ENCODE peak calls at places on chromosome 4, in seven cellular contexts. One of them, this sample, is unnamed.
A peak's percentile ranks its signal among the peaks of the same experiment; 100 is the strongest.

GRCh38 chr4:184201179-184201578 is 16.5 kb downstream of the ENPP6 start:
- DNase-seq in skeletal muscle cell: no peak
- DNase-seq in activated CD8-positive, alpha-beta memory T cell treated with anti-CD3 and anti-CD28 coated beads for 48 hours: no peak
- DNase-seq in SW 1271: no peak
- DNase-seq in nucleus accumbens: no peak
- DNase-seq in HL-60: no peak
- DNase-seq in ascending aorta: no peak
- DNase-seq in this sample: no peak

GRCh38 chr4:87051121-87051713 is 116.4 kb downstream of the AFF1 start:
- DNase-seq in skeletal muscle cell: no peak
- DNase-seq in activated CD8-positive, alpha-beta memory T cell treated with anti-CD3 and anti-CD28 coated beads for 48 hours: no peak
- DNase-seq in SW 1271: no peak
- DNase-seq in nucleus accumbens: no peak
- DNase-seq in HL-60: no peak
- DNase-seq in ascending aorta: no peak
- DNase-seq in this sample: no peak

GRCh38 chr4:186651624-186652023 is 72.0 kb downstream of the FAT1 start:
- DNase-seq in skeletal muscle cell: no peak
- DNase-seq in activated CD8-positive, alpha-beta memory T cell treated with anti-CD3 and anti-CD28 coated beads for 48 hours: no peak
- DNase-seq in SW 1271: no peak
- DNase-seq in nucleus accumbens: peak; percentile 62
- DNase-seq in HL-60: no peak
- DNase-seq in ascending aorta: peak; percentile 24
- DNase-seq in this sample: peak; percentile 73

GRCh38 chr4:66266035-66266434 is 595.7 kb upstream of the EPHA5 start:
- DNase-seq in skeletal muscle cell: no peak
- DNase-seq in activated CD8-positive, alpha-beta memory T cell treated with anti-CD3 and anti-CD28 coated beads for 48 hours: no peak
- DNase-seq in SW 1271: no peak
- DNase-seq in nucleus accumbens: no peak
- DNase-seq in HL-60: no peak
- DNase-seq in ascending aorta: no peak
- DNase-seq in this sample: no peak

GRCh38 chr4:163404570-163404969 is 60.9 kb downstream of the NPY5R start:
- DNase-seq in skeletal muscle cell: no peak
- DNase-seq in activated CD8-positive, alpha-beta memory T cell treated with anti-CD3 and anti-CD28 coated beads for 48 hours: no peak
- DNase-seq in SW 1271: no peak
- DNase-seq in nucleus accumbens: no peak
- DNase-seq in HL-60: no peak
- DNase-seq in ascending aorta: no peak
- DNase-seq in this sample: no peak

GRCh38 chr4:6767341-6767724 is 15.2 kb upstream of the KIAA0232 start:
- DNase-seq in skeletal muscle cell: no peak
- DNase-seq in activated CD8-positive, alpha-beta memory T cell treated with anti-CD3 and anti-CD28 coated beads for 48 hours: no peak
- DNase-seq in SW 1271: no peak
- DNase-seq in nucleus accumbens: no peak
- DNase-seq in HL-60: no peak
- DNase-seq in ascending aorta: no peak
- DNase-seq in this sample: no peak

GRCh38 chr4:91830681-91831395 is 472.9 kb upstream of the GRID2 start:
- DNase-seq in skeletal muscle cell: no peak
- DNase-seq in activated CD8-positive, alpha-beta memory T cell treated with anti-CD3 and anti-CD28 coated beads for 48 hours: no peak
- DNase-seq in SW 1271: no peak
- DNase-seq in nucleus accumbens: no peak
- DNase-seq in HL-60: no peak
- DNase-seq in ascending aorta: no peak
- DNase-seq in this sample: no peak

GRCh38 chr4:94127707-94128328 is 79.8 kb upstream of the SMARCAD1 start:
- DNase-seq in skeletal muscle cell: peak; percentile 1
- DNase-seq in activated CD8-positive, alpha-beta memory T cell treated with anti-CD3 and anti-CD28 coated beads for 48 hours: no peak
- DNase-seq in SW 1271: peak; percentile 3
- DNase-seq in nucleus accumbens: no peak
- DNase-seq in HL-60: no peak
- DNase-seq in ascending aorta: no peak
- DNase-seq in this sample: no peak

GRCh38 chr4:74055096-74055495 is 16.6 kb upstream of the CXCL3 start:
- DNase-seq in skeletal muscle cell: no peak
- DNase-seq in activated CD8-positive, alpha-beta memory T cell treated with anti-CD3 and anti-CD28 coated beads for 48 hours: no peak
- DNase-seq in SW 1271: no peak
- DNase-seq in nucleus accumbens: no peak
- DNase-seq in HL-60: no peak
- DNase-seq in ascending aorta: no peak
- DNase-seq in this sample: no peak

GRCh38 chr4:28490669-28491068 is 1630.0 kb downstream of the STIM2 start:
- DNase-seq in skeletal muscle cell: peak; percentile 14
- DNase-seq in activated CD8-positive, alpha-beta memory T cell treated with anti-CD3 and anti-CD28 coated beads for 48 hours: no peak
- DNase-seq in SW 1271: no peak
- DNase-seq in nucleus accumbens: no peak
- DNase-seq in HL-60: no peak
- DNase-seq in ascending aorta: no peak
- DNase-seq in this sample: no peak

GRCh38 chr4:142687547-142688275 is 158.4 kb downstream of the INPP4B start:
- DNase-seq in skeletal muscle cell: no peak
- DNase-seq in activated CD8-positive, alpha-beta memory T cell treated with anti-CD3 and anti-CD28 coated beads for 48 hours: no peak
- DNase-seq in SW 1271: no peak
- DNase-seq in nucleus accumbens: no peak
- DNase-seq in HL-60: no peak
- DNase-seq in ascending aorta: no peak
- DNase-seq in this sample: no peak

GRCh38 chr4:117331817-117332216 is 246.4 kb upstream of the TRAM1L1 start:
- DNase-seq in skeletal muscle cell: no peak
- DNase-seq in activated CD8-positive, alpha-beta memory T cell treated with anti-CD3 and anti-CD28 coated beads for 48 hours: no peak
- DNase-seq in SW 1271: no peak
- DNase-seq in nucleus accumbens: no peak
- DNase-seq in HL-60: no peak
- DNase-seq in ascending aorta: no peak
- DNase-seq in this sample: no peak

GRCh38 chr4:175562537-175562936 is 249.5 kb downstream of the GPM6A start:
- DNase-seq in skeletal muscle cell: no peak
- DNase-seq in activated CD8-positive, alpha-beta memory T cell treated with anti-CD3 and anti-CD28 coated beads for 48 hours: no peak
- DNase-seq in SW 1271: no peak
- DNase-seq in nucleus accumbens: no peak
- DNase-seq in HL-60: no peak
- DNase-seq in ascending aorta: no peak
- DNase-seq in this sample: no peak

GRCh38 chr4:7194251-7195137 is 2.2 kb downstream of the SORCS2 start:
- DNase-seq in skeletal muscle cell: no peak
- DNase-seq in activated CD8-positive, alpha-beta memory T cell treated with anti-CD3 and anti-CD28 coated beads for 48 hours: no peak
- DNase-seq in SW 1271: no peak
- DNase-seq in nucleus accumbens: peak; percentile 38
- DNase-seq in HL-60: no peak
- DNase-seq in ascending aorta: no peak
- DNase-seq in this sample: peak; percentile 76

GRCh38 chr4:80841587-80842281 is 188.8 kb upstream of the BMP3 start:
- DNase-seq in skeletal muscle cell: no peak
- DNase-seq in activated CD8-positive, alpha-beta memory T cell treated with anti-CD3 and anti-CD28 coated beads for 48 hours: no peak
- DNase-seq in SW 1271: no peak
- DNase-seq in nucleus accumbens: no peak
- DNase-seq in HL-60: no peak
- DNase-seq in ascending aorta: no peak
- DNase-seq in this sample: no peak

GRCh38 chr4:117661673-117662072 is 372.6 kb upstream of the NDST3 start:
- DNase-seq in skeletal muscle cell: no peak
- DNase-seq in activated CD8-positive, alpha-beta memory T cell treated with anti-CD3 and anti-CD28 coated beads for 48 hours: no peak
- DNase-seq in SW 1271: no peak
- DNase-seq in nucleus accumbens: no peak
- DNase-seq in HL-60: no peak
- DNase-seq in ascending aorta: no peak
- DNase-seq in this sample: no peak

GRCh38 chr4:911871-912490 is 20.1 kb downstream of the GAK start:
- DNase-seq in skeletal muscle cell: no peak
- DNase-seq in activated CD8-positive, alpha-beta memory T cell treated with anti-CD3 and anti-CD28 coated beads for 48 hours: no peak
- DNase-seq in SW 1271: no peak
- DNase-seq in nucleus accumbens: no peak
- DNase-seq in HL-60: no peak
- DNase-seq in ascending aorta: no peak
- DNase-seq in this sample: no peak

GRCh38 chr4:186685744-186686143 is 37.9 kb downstream of the FAT1 start:
- DNase-seq in skeletal muscle cell: peak; percentile 73
- DNase-seq in activated CD8-positive, alpha-beta memory T cell treated with anti-CD3 and anti-CD28 coated beads for 48 hours: no peak
- DNase-seq in SW 1271: peak; percentile 15
- DNase-seq in nucleus accumbens: no peak
- DNase-seq in HL-60: no peak
- DNase-seq in ascending aorta: no peak
- DNase-seq in this sample: no peak

GRCh38 chr4:152780267-152780811 is 585 bp downstream of the ARFIP1 start:
- DNase-seq in skeletal muscle cell: no peak
- DNase-seq in activated CD8-positive, alpha-beta memory T cell treated with anti-CD3 and anti-CD28 coated beads for 48 hours: no peak
- DNase-seq in SW 1271: no peak
- DNase-seq in nucleus accumbens: no peak
- DNase-seq in HL-60: no peak
- DNase-seq in ascending aorta: no peak
- DNase-seq in this sample: no peak

GRCh38 chr4:40087799-40088366 is 31.2 kb downstream of the N4BP2 start:
- DNase-seq in skeletal muscle cell: no peak
- DNase-seq in activated CD8-positive, alpha-beta memory T cell treated with anti-CD3 and anti-CD28 coated beads for 48 hours: no peak
- DNase-seq in SW 1271: no peak
- DNase-seq in nucleus accumbens: no peak
- DNase-seq in HL-60: no peak
- DNase-seq in ascending aorta: no peak
- DNase-seq in this sample: no peak

GRCh38 chr4:133154725-133155124 is 5.6 kb downstream of the PCDH10 start:
- DNase-seq in skeletal muscle cell: no peak
- DNase-seq in activated CD8-positive, alpha-beta memory T cell treated with anti-CD3 and anti-CD28 coated beads for 48 hours: no peak
- DNase-seq in SW 1271: no peak
- DNase-seq in nucleus accumbens: peak; percentile 44
- DNase-seq in HL-60: no peak
- DNase-seq in ascending aorta: no peak
- DNase-seq in this sample: peak; percentile 61

GRCh38 chr4:32841217-32841616 is 2121.0 kb downstream of the PCDH7 start:
- DNase-seq in skeletal muscle cell: no peak
- DNase-seq in activated CD8-positive, alpha-beta memory T cell treated with anti-CD3 and anti-CD28 coated beads for 48 hours: no peak
- DNase-seq in SW 1271: no peak
- DNase-seq in nucleus accumbens: no peak
- DNase-seq in HL-60: no peak
- DNase-seq in ascending aorta: no peak
- DNase-seq in this sample: no peak

GRCh38 chr4:151420408-151420807 is 11.4 kb downstream of the FHIP1A start:
- DNase-seq in skeletal muscle cell: no peak
- DNase-seq in activated CD8-positive, alpha-beta memory T cell treated with anti-CD3 and anti-CD28 coated beads for 48 hours: no peak
- DNase-seq in SW 1271: no peak
- DNase-seq in nucleus accumbens: no peak
- DNase-seq in HL-60: peak; percentile 7
- DNase-seq in ascending aorta: no peak
- DNase-seq in this sample: no peak

GRCh38 chr4:105483840-105484239 is 10.0 kb upstream of the PPA2 start:
- DNase-seq in skeletal muscle cell: no peak
- DNase-seq in activated CD8-positive, alpha-beta memory T cell treated with anti-CD3 and anti-CD28 coated beads for 48 hours: no peak
- DNase-seq in SW 1271: no peak
- DNase-seq in nucleus accumbens: no peak
- DNase-seq in HL-60: peak; percentile 56
- DNase-seq in ascending aorta: no peak
- DNase-seq in this sample: no peak

GRCh38 chr4:187301923-187302322 is 578.3 kb upstream of the FAT1 start:
- DNase-seq in skeletal muscle cell: no peak
- DNase-seq in activated CD8-positive, alpha-beta memory T cell treated with anti-CD3 and anti-CD28 coated beads for 48 hours: no peak
- DNase-seq in SW 1271: no peak
- DNase-seq in nucleus accumbens: no peak
- DNase-seq in HL-60: no peak
- DNase-seq in ascending aorta: no peak
- DNase-seq in this sample: no peak

GRCh38 chr4:63787326-63787725 is 621.9 kb downstream of the TECRL start:
- DNase-seq in skeletal muscle cell: no peak
- DNase-seq in activated CD8-positive, alpha-beta memory T cell treated with anti-CD3 and anti-CD28 coated beads for 48 hours: no peak
- DNase-seq in SW 1271: no peak
- DNase-seq in nucleus accumbens: no peak
- DNase-seq in HL-60: no peak
- DNase-seq in ascending aorta: no peak
- DNase-seq in this sample: no peak

GRCh38 chr4:175253184-175253902 is 335.2 kb downstream of the ADAM29 start:
- DNase-seq in skeletal muscle cell: no peak
- DNase-seq in activated CD8-positive, alpha-beta memory T cell treated with anti-CD3 and anti-CD28 coated beads for 48 hours: no peak
- DNase-seq in SW 1271: no peak
- DNase-seq in nucleus accumbens: no peak
- DNase-seq in HL-60: no peak
- DNase-seq in ascending aorta: no peak
- DNase-seq in this sample: no peak

GRCh38 chr4:20273793-20274192 is 22.1 kb downstream of the SLIT2 start:
- DNase-seq in skeletal muscle cell: no peak
- DNase-seq in activated CD8-positive, alpha-beta memory T cell treated with anti-CD3 and anti-CD28 coated beads for 48 hours: no peak
- DNase-seq in SW 1271: no peak
- DNase-seq in nucleus accumbens: no peak
- DNase-seq in HL-60: no peak
- DNase-seq in ascending aorta: no peak
- DNase-seq in this sample: no peak

GRCh38 chr4:122966201-122966600 is 43.8 kb upstream of the NUDT6 start:
- DNase-seq in skeletal muscle cell: no peak
- DNase-seq in activated CD8-positive, alpha-beta memory T cell treated with anti-CD3 and anti-CD28 coated beads for 48 hours: no peak
- DNase-seq in SW 1271: no peak
- DNase-seq in nucleus accumbens: no peak
- DNase-seq in HL-60: no peak
- DNase-seq in ascending aorta: no peak
- DNase-seq in this sample: no peak

GRCh38 chr4:7763788-7764187 is 175.9 kb downstream of the AFAP1 start:
- DNase-seq in skeletal muscle cell: peak; percentile 43
- DNase-seq in activated CD8-positive, alpha-beta memory T cell treated with anti-CD3 and anti-CD28 coated beads for 48 hours: no peak
- DNase-seq in SW 1271: no peak
- DNase-seq in nucleus accumbens: no peak
- DNase-seq in HL-60: no peak
- DNase-seq in ascending aorta: no peak
- DNase-seq in this sample: no peak

GRCh38 chr4:123217676-123218075 is 178.9 kb upstream of the SPRY1 start:
- DNase-seq in skeletal muscle cell: no peak
- DNase-seq in activated CD8-positive, alpha-beta memory T cell treated with anti-CD3 and anti-CD28 coated beads for 48 hours: no peak
- DNase-seq in SW 1271: no peak
- DNase-seq in nucleus accumbens: no peak
- DNase-seq in HL-60: no peak
- DNase-seq in ascending aorta: no peak
- DNase-seq in this sample: no peak

GRCh38 chr4:73839715-73840114 is 3.2 kb downstream of the CXCL6 start:
- DNase-seq in skeletal muscle cell: no peak
- DNase-seq in activated CD8-positive, alpha-beta memory T cell treated with anti-CD3 and anti-CD28 coated beads for 48 hours: no peak
- DNase-seq in SW 1271: no peak
- DNase-seq in nucleus accumbens: no peak
- DNase-seq in HL-60: no peak
- DNase-seq in ascending aorta: no peak
- DNase-seq in this sample: no peak

GRCh38 chr4:8284391-8284790 is 14.8 kb downstream of the HTRA3 start:
- DNase-seq in skeletal muscle cell: no peak
- DNase-seq in activated CD8-positive, alpha-beta memory T cell treated with anti-CD3 and anti-CD28 coated beads for 48 hours: no peak
- DNase-seq in SW 1271: no peak
- DNase-seq in nucleus accumbens: no peak
- DNase-seq in HL-60: no peak
- DNase-seq in ascending aorta: no peak
- DNase-seq in this sample: no peak

GRCh38 chr4:153465583-153465921 is 608 bp upstream of the TMEM131L start:
- DNase-seq in skeletal muscle cell: no peak
- DNase-seq in activated CD8-positive, alpha-beta memory T cell treated with anti-CD3 and anti-CD28 coated beads for 48 hours: no peak
- DNase-seq in SW 1271: no peak
- DNase-seq in nucleus accumbens: peak; percentile 35
- DNase-seq in HL-60: peak; percentile 45
- DNase-seq in ascending aorta: no peak
- DNase-seq in this sample: peak; percentile 25

GRCh38 chr4:152734699-152735050 is 44.9 kb downstream of the TIGD4 start:
- DNase-seq in skeletal muscle cell: no peak
- DNase-seq in activated CD8-positive, alpha-beta memory T cell treated with anti-CD3 and anti-CD28 coated beads for 48 hours: no peak
- DNase-seq in SW 1271: no peak
- DNase-seq in nucleus accumbens: no peak
- DNase-seq in HL-60: no peak
- DNase-seq in ascending aorta: no peak
- DNase-seq in this sample: no peak

GRCh38 chr4:23818097-23818648 is 71.7 kb downstream of the PPARGC1A start:
- DNase-seq in skeletal muscle cell: no peak
- DNase-seq in activated CD8-positive, alpha-beta memory T cell treated with anti-CD3 and anti-CD28 coated beads for 48 hours: no peak
- DNase-seq in SW 1271: no peak
- DNase-seq in nucleus accumbens: no peak
- DNase-seq in HL-60: no peak
- DNase-seq in ascending aorta: no peak
- DNase-seq in this sample: no peak